ENCODE peak calls at places on chromosomes 3 and 15, in seven cellular contexts. T is endodermal cell; A is OCI-LY7; X is CD8-positive, alpha-beta memory T cell; V is mammary epithelial cell; Q is uterus; D is bronchial epithelial cell. K is an unnamed sample. For H3K36me3, the result is how much of the 10 kb centered on the place peaks cover.

GRCh38 chr3:98807565-98807964 is 44.4 kb downstream of the ST3GAL6 start:
- DNase-seq in A (no peak), D (peak), V (no peak), X (no peak), Q (no peak), T (no peak), K (no peak)

GRCh38 chr3:146449076-146449475 is 20.3 kb downstream of the PLSCR2 start:
- DNase-seq in X (no peak), T (no peak), A (no peak), Q (no peak), D (no peak), V (no peak), K (no peak)

GRCh38 chr3:31448035-31448881 is 84.5 kb upstream of the STT3B start:
- DNase-seq in Q (no peak), T (peak), V (peak), A (peak), X (peak), D (peak), K (no peak)

GRCh38 chr3:119937229-119937628 is 155.3 kb downstream of the NR1I2 start:
- DNase-seq in Q (no peak), X (peak), D (no peak), A (no peak), T (no peak), V (peak), K (no peak)

GRCh38 chr15:31483924-31484368 is 157.3 kb downstream of the KLF13 start:
- DNase-seq in A (no peak), T (peak), X (peak), D (no peak), Q (no peak), V (no peak), K (no peak)

GRCh38 chr3:12224181-12225147 is 64.4 kb upstream of the PPARG start:
- DNase-seq in D (peak), A (no peak), V (no peak), Q (no peak), T (peak), X (no peak), K (no peak)

GRCh38 chr3:176696816-176697215 is 500.5 kb downstream of the TBL1XR1 start:
- DNase-seq in T (peak), Q (no peak), V (no peak), D (no peak), A (no peak), X (no peak), K (no peak)

GRCh38 chr15:84804005-84804803 is 13.0 kb upstream of the ALPK3 start:
- DNase-seq in Q (no peak), V (no peak), D (no peak), A (no peak), T (no peak), X (no peak), K (no peak)

GRCh38 chr3:127911421-127911931 is 3.6 kb upstream of the KBTBD12 start:
- DNase-seq in T (no peak), D (no peak), V (no peak), X (no peak), Q (no peak), A (no peak), K (no peak)

GRCh38 chr3:13362551-13362950 is 57.6 kb downstream of the NUP210 start:
- DNase-seq in X (no peak), D (no peak), A (no peak), V (no peak), Q (no peak), T (no peak), K (no peak)

GRCh38 chr15:77107068-77107467 is 36.2 kb upstream of the TSPAN3 start:
- DNase-seq in V (no peak), X (no peak), D (no peak), Q (peak), T (no peak), A (no peak), K (no peak)

GRCh38 chr15:38564557-38565286 is at the start of gene RASGRP1:
- DNase-seq in X (peak), T (peak), A (peak), D (peak), V (peak), Q (peak), K (no peak)

GRCh38 chr3:134079111-134079531 is 49.4 kb upstream of the SLCO2A1 start:
- DNase-seq in D (peak), V (peak), T (peak), X (no peak), A (no peak), Q (no peak), K (no peak)

GRCh38 chr3:29950232-29950631 is 656.2 kb upstream of the TGFBR2 start:
- DNase-seq in D (no peak), V (no peak), A (no peak), X (no peak), T (no peak), Q (no peak), K (no peak)

GRCh38 chr15:51262468-51262867 is 75.9 kb downstream of the CYP19A1 start:
- DNase-seq in A (no peak), V (no peak), T (no peak), X (no peak), D (no peak), Q (no peak), K (no peak)

GRCh38 chr3:97674477-97674876 is 90.1 kb upstream of the ARL6 start:
- DNase-seq in Q (no peak), X (no peak), T (no peak), A (no peak), V (no peak), D (no peak), K (no peak)

GRCh38 chr3:69439683-69440270 is 53.9 kb upstream of the FRMD4B start:
- DNase-seq in X (no peak), Q (no peak), T (no peak), V (no peak), D (no peak), A (peak), K (no peak)

GRCh38 chr3:46929324-46929723 is 47.2 kb downstream of the CCDC12 start:
- DNase-seq in V (no peak), A (peak), X (no peak), T (no peak), D (no peak), Q (no peak), K (no peak)

GRCh38 chr3:45043715-45044299 is 17.7 kb downstream of the CLEC3B start:
- DNase-seq in X (no peak), T (no peak), Q (no peak), D (peak), A (no peak), V (peak), K (peak)

GRCh38 chr3:184261270-184262165 is at the start of gene CAMK2N2:
- DNase-seq in Q (no peak), D (no peak), T (peak), V (peak), A (peak), X (peak), K (no peak)

GRCh38 chr3:127804141-127804540 is 18.2 kb downstream of the MGLL start:
- DNase-seq in D (no peak), V (no peak), Q (no peak), X (no peak), A (no peak), T (no peak), K (no peak)

GRCh38 chr3:2535206-2535605 is 436.5 kb downstream of the CNTN4 start:
- DNase-seq in T (no peak), X (no peak), A (no peak), V (no peak), D (no peak), Q (no peak), K (no peak)

GRCh38 chr15:29278436-29279099 is 8.9 kb upstream of the NSMCE3 start:
- DNase-seq in X (no peak), Q (no peak), V (peak), D (peak), T (no peak), A (no peak), K (peak)

GRCh38 chr3:65884072-65884471 is 154.6 kb downstream of the MAGI1 start:
- DNase-seq in V (no peak), A (no peak), Q (no peak), T (no peak), X (no peak), D (peak), K (no peak)

GRCh38 chr3:50299929-50300680 is 900 bp upstream of the HYAL3 start:
- DNase-seq in D (peak), T (peak), X (no peak), Q (no peak), A (peak), V (peak), K (no peak)

GRCh38 chr3:12944413-12944812 is 103.0 kb upstream of the RPL32 start:
- DNase-seq in A (no peak), T (no peak), X (no peak), Q (no peak), D (no peak), V (no peak), K (no peak)

DNA sequence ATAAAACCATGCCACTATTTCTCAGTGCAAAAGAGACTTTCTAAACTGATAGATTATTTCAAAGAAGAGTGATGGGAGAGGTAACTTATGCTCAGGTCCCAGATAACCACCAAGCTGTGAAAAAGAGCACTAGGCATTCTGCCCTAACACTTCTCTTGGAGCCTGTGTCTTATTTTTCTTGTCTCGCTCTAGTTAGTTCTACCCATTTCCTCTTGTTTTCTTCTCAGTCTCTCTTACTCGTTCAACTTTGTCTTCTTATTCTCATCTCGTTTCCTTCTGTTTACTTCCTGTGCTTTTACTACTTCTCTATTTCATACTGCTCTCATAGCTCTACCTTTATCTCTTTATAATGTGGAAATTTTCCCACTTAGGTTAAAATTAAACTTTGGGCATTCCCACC is 91.8 kb upstream of the CGNL1 start:
- DNase-seq in D (no peak), V (no peak), A (peak), Q (no peak), X (no peak), T (no peak), K (no peak)
- H3K36me3 ChIP-seq in D (under half), V (under half), A (half or more), Q (under half), X (under half), T (half or more), K (under half)

GRCh38 chr3:144128117-144128892 is 156.7 kb downstream of the DIPK2A start:
- DNase-seq in A (no peak), T (peak), V (no peak), Q (no peak), D (peak), X (no peak), K (no peak)
- H3K4me3 ChIP-seq in A (no peak), T (peak), V (no peak), Q (no peak), D (no peak), X (peak), K (no peak)

GRCh38 chr15:80878867-80879250 is 99.7 kb downstream of the CEMIP start:
- DNase-seq in D (no peak), V (no peak), T (no peak), Q (no peak), X (no peak), A (no peak), K (no peak)

GRCh38 chr15:80878242-80878866 is 99.2 kb downstream of the CEMIP start:
- DNase-seq in A (no peak), D (no peak), Q (no peak), T (no peak), X (no peak), V (no peak), K (no peak)

GRCh38 chr15:80873568-80873967 is 94.4 kb downstream of the CEMIP start:
- DNase-seq in A (no peak), V (no peak), Q (no peak), T (no peak), X (no peak), D (no peak), K (no peak)

GRCh38 chr15:80875568-80875967 is 96.4 kb downstream of the CEMIP start:
- DNase-seq in D (no peak), T (no peak), A (no peak), X (no peak), Q (peak), V (no peak), K (no peak)

GRCh38 chr15:80876034-80876433 is 96.9 kb downstream of the CEMIP start:
- DNase-seq in T (no peak), Q (no peak), D (no peak), A (no peak), V (no peak), X (no peak), K (no peak)
- H3K36me3 ChIP-seq in T (under half), Q (under half), D (under half), A (under half), V (under half), X (under half), K (under half)

GRCh38 chr3:81375921-81376320 is 385.5 kb downstream of the GBE1 start:
- DNase-seq in V (no peak), A (no peak), X (no peak), T (no peak), Q (no peak), D (no peak), K (no peak)

GRCh38 chr3:81380234-81380633 is 381.2 kb downstream of the GBE1 start:
- DNase-seq in Q (no peak), A (no peak), X (no peak), V (no peak), D (no peak), T (no peak), K (no peak)

GRCh38 chr3:81382470-81382869 is 379.0 kb downstream of the GBE1 start:
- DNase-seq in T (no peak), D (no peak), X (no peak), A (no peak), Q (no peak), V (no peak), K (no peak)

GRCh38 chr3:81378552-81379288 is 382.7 kb downstream of the GBE1 start:
- DNase-seq in V (no peak), D (no peak), Q (no peak), T (no peak), A (no peak), X (no peak), K (no peak)
- H3K4me3 ChIP-seq in V (no peak), D (no peak), Q (no peak), T (no peak), A (no peak), X (no peak), K (no peak)

DNA sequence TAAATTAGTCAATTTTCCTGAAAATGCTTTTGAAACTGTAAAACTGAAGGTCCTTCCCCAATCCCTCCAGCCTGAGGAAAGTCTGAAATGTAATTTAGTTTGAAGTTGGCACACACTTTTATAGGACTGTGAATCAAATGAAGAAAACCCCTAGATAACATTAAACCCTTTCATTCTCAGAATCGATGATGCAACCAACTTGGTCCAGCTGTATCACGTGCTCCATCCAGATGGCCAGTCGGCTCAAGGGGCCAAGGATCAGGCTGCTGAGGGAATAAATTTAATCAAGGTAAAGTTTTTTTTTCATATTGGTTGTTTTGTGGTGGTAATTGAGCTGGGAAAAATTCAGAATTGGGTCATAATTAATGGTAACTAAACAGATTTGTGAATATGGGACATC is 11.7 kb downstream of the MRPS22 start:
- DNase-seq in T (no peak), Q (peak), V (no peak), A (no peak), X (no peak), D (no peak), K (no peak)
- H3K36me3 ChIP-seq in T (half or more), Q (under half), V (under half), A (half or more), X (half or more), D (under half), K (under half)

DNA sequence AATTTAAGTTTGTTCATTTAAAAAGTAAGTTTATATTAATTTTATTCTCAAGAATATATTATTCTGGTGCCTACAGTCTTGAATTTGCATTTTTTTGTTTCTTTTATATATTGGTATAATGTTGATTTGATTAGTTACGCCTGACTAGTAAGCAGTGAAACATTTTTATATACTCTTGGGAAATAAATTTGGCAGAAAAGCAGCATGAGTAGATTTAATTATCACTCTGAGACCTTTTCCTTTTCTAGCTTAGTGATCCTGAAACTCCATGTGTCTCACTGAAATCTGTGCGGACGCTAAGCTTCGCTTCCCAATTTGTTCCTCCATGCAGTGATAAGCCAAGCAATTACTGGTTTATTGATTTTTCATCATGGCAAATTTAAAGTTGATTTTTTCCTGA is 87.3 kb upstream of the MLF1 start:
- DNase-seq in V (no peak), Q (no peak), X (no peak), D (no peak), T (no peak), A (no peak), K (no peak)
- H3K4me3 ChIP-seq in V (no peak), Q (no peak), X (no peak), D (no peak), T (no peak), A (no peak), K (no peak)